ENCODE peak calls at places on chromosomes 1 and 21, in eight cellular contexts. Q is tibial artery; B is choroid plexus epithelial cell; L is AG04449; N is CD8-positive, alpha-beta T cell; Z is BJ; M is heart right ventricle; A is heart left ventricle. P is an unnamed sample.

GRCh38 chr1:114112775-114113174 is 40.9 kb downstream of the SYT6 start:
- DNase-seq in Q (no peak), B (no peak), L (no peak), N (no peak), Z (no peak), M (no peak), A (no peak), P (no peak)

GRCh38 chr1:210292276-210292851 is 36.3 kb upstream of the HHAT start:
- DNase-seq in Q (peak), B (no peak), L (no peak), N (peak), Z (no peak), M (peak), A (peak), P (peak)

GRCh38 chr1:53459321-53460175 is at the start of gene DMRTB1:
- DNase-seq in Q (no peak), B (no peak), L (no peak), N (no peak), Z (no peak), M (no peak), A (no peak), P (no peak)

GRCh38 chr1:38611661-38612211 is 247.8 kb downstream of the RRAGC start:
- DNase-seq in Q (no peak), B (no peak), L (no peak), N (no peak), Z (no peak), M (no peak), A (no peak), P (no peak)

GRCh38 chr21:41217656-41218380 is 49.9 kb downstream of the BACE2 start:
- DNase-seq in Q (peak), B (no peak), L (peak), N (no peak), Z (no peak), M (peak), A (peak), P (peak)

GRCh38 chr1:241074507-241074906 is 282.5 kb downstream of the RGS7 start:
- DNase-seq in Q (no peak), B (no peak), L (no peak), N (no peak), Z (no peak), M (no peak), A (no peak), P (no peak)

GRCh38 chr1:229340496-229340895 is 2.4 kb downstream of the CCSAP start:
- DNase-seq in Q (no peak), B (no peak), L (no peak), N (no peak), Z (no peak), M (no peak), A (no peak), P (no peak)

GRCh38 chr1:212488436-212489283 is 55.9 kb downstream of the NENF start:
- DNase-seq in Q (peak), B (peak), L (peak), N (no peak), Z (no peak), M (no peak), A (peak), P (peak)

GRCh38 chr21:25639167-25639921 is at the start of gene JAM2:
- DNase-seq in Q (peak), B (peak), L (no peak), N (peak), Z (no peak), M (peak), A (peak), P (no peak)

GRCh38 chr21:22342855-22343254 is 1344.6 kb downstream of the NCAM2 start:
- DNase-seq in Q (no peak), B (peak), L (no peak), N (no peak), Z (no peak), M (no peak), A (no peak), P (no peak)

GRCh38 chr1:210830034-210831028 is 303.6 kb downstream of the KCNH1 start:
- DNase-seq in Q (no peak), B (no peak), L (no peak), N (no peak), Z (no peak), M (no peak), A (no peak), P (no peak)

GRCh38 chr1:49226758-49227157 is 450.1 kb upstream of the BEND5 start:
- DNase-seq in Q (no peak), B (no peak), L (no peak), N (no peak), Z (no peak), M (no peak), A (no peak), P (no peak)

GRCh38 chr1:20390589-20391331 is 95.2 kb downstream of the CAMK2N1 start:
- DNase-seq in Q (no peak), B (no peak), L (no peak), N (no peak), Z (no peak), M (no peak), A (no peak), P (no peak)

GRCh38 chr1:198437352-198437751 is 103.1 kb downstream of the ATP6V1G3 start:
- DNase-seq in Q (no peak), B (peak), L (no peak), N (no peak), Z (no peak), M (no peak), A (no peak), P (peak)

GRCh38 chr1:178004926-178005391 is 35.1 kb upstream of the SEC16B start:
- DNase-seq in Q (no peak), B (peak), L (no peak), N (no peak), Z (no peak), M (no peak), A (no peak), P (no peak)

GRCh38 chr1:198934901-198935301 is 296.1 kb downstream of the PTPRC start:
- DNase-seq in Q (no peak), B (peak), L (no peak), N (peak), Z (no peak), M (no peak), A (no peak), P (peak)

GRCh38 chr1:201385299-201385891 is 7.9 kb upstream of the TNNT2 start:
- DNase-seq in Q (no peak), B (peak), L (no peak), N (peak), Z (no peak), M (peak), A (peak), P (peak)

GRCh38 chr1:154467768-154468102 is 34.3 kb upstream of the TDRD10 start:
- DNase-seq in Q (no peak), B (no peak), L (no peak), N (no peak), Z (no peak), M (no peak), A (no peak), P (no peak)

GRCh38 chr1:155191904-155192303 is 15.8 kb downstream of the THBS3 start:
- DNase-seq in Q (no peak), B (no peak), L (no peak), N (no peak), Z (no peak), M (no peak), A (peak), P (no peak)

GRCh38 chr1:113912594-113913311 is 7.6 kb downstream of the DCLRE1B start:
- DNase-seq in Q (no peak), B (peak), L (peak), N (no peak), Z (no peak), M (peak), A (peak), P (peak)

GRCh38 chr1:155049651-155050559 is 1.2 kb upstream of the ADAM15 start:
- DNase-seq in Q (no peak), B (no peak), L (no peak), N (no peak), Z (no peak), M (no peak), A (no peak), P (peak)

GRCh38 chr1:24096009-24096736 is 15.8 kb downstream of the MYOM3 start:
- DNase-seq in Q (no peak), B (no peak), L (no peak), N (no peak), Z (no peak), M (peak), A (peak), P (no peak)

GRCh38 chr1:212060632-212061472 is 25.3 kb downstream of the DTL start:
- DNase-seq in Q (no peak), B (no peak), L (no peak), N (no peak), Z (no peak), M (no peak), A (no peak), P (no peak)

GRCh38 chr1:156775799-156776198 is 8.5 kb downstream of the PRCC start:
- DNase-seq in Q (no peak), B (no peak), L (no peak), N (no peak), Z (no peak), M (no peak), A (no peak), P (no peak)

GRCh38 chr21:35408401-35408800 is 359.3 kb upstream of the RUNX1 start:
- DNase-seq in Q (no peak), B (no peak), L (peak), N (no peak), Z (no peak), M (no peak), A (no peak), P (no peak)

GRCh38 chr1:172089768-172090510 is 248.6 kb downstream of the DNM3 start:
- DNase-seq in Q (peak), B (peak), L (no peak), N (peak), Z (no peak), M (peak), A (peak), P (peak)

GRCh38 chr1:229087339-229087738 is 183.6 kb upstream of the RAB4A start:
- DNase-seq in Q (peak), B (no peak), L (no peak), N (no peak), Z (no peak), M (no peak), A (no peak), P (no peak)

GRCh38 chr1:159798893-159799292 is 3.3 kb upstream of the FCRL6 start:
- DNase-seq in Q (peak), B (peak), L (no peak), N (peak), Z (peak), M (peak), A (peak), P (peak)

GRCh38 chr1:60974973-60975372 is 107.4 kb upstream of the NFIA start:
- DNase-seq in Q (no peak), B (no peak), L (no peak), N (no peak), Z (no peak), M (no peak), A (no peak), P (no peak)

GRCh38 chr1:50347933-50348332 is 75.3 kb downstream of the DMRTA2 start:
- DNase-seq in Q (no peak), B (no peak), L (no peak), N (no peak), Z (no peak), M (no peak), A (no peak), P (no peak)

GRCh38 chr1:163315773-163316374 is 5.9 kb upstream of the NUF2 start:
- DNase-seq in Q (no peak), B (peak), L (no peak), N (peak), Z (no peak), M (no peak), A (no peak), P (peak)

GRCh38 chr1:93595749-93596148 is 85.9 kb downstream of the BCAR3 start:
- DNase-seq in Q (no peak), B (no peak), L (no peak), N (no peak), Z (no peak), M (no peak), A (no peak), P (no peak)

GRCh38 chr1:66598670-66599069 is 64.7 kb downstream of the SGIP1 start:
- DNase-seq in Q (no peak), B (peak), L (peak), N (no peak), Z (peak), M (no peak), A (no peak), P (peak)

GRCh38 chr21:38993561-38993960 is 187.8 kb downstream of the ETS2 start:
- DNase-seq in Q (peak), B (peak), L (peak), N (no peak), Z (no peak), M (no peak), A (peak), P (peak)

GRCh38 chr1:226355679-226356583 is 47.0 kb upstream of the LIN9 start:
- DNase-seq in Q (no peak), B (peak), L (no peak), N (no peak), Z (no peak), M (peak), A (peak), P (no peak)

GRCh38 chr21:41500931-41501381 is 7.0 kb downstream of the TMPRSS2 start:
- DNase-seq in Q (no peak), B (no peak), L (no peak), N (no peak), Z (no peak), M (no peak), A (no peak), P (no peak)

GRCh38 chr1:223748405-223748772 is 36.0 kb downstream of the CAPN2 start:
- DNase-seq in Q (no peak), B (peak), L (no peak), N (no peak), Z (no peak), M (peak), A (no peak), P (peak)

GRCh38 chr1:22142315-22143064 is 407 bp downstream of the WNT4 start:
- DNase-seq in Q (no peak), B (peak), L (no peak), N (no peak), Z (no peak), M (no peak), A (no peak), P (peak)
- TF ChIP-seq CTCF in Q (peak), B (no peak), L (no peak), N (no peak), Z (no peak), M (no peak), A (no peak), P (no peak)

GRCh38 chr1:101847608-101848007 is 149.1 kb downstream of the OLFM3 start:
- DNase-seq in Q (no peak), B (no peak), L (no peak), N (no peak), Z (no peak), M (no peak), A (no peak), P (no peak)

GRCh38 chr1:101846820-101847219 is 149.9 kb downstream of the OLFM3 start:
- DNase-seq in Q (no peak), B (no peak), L (no peak), N (no peak), Z (no peak), M (no peak), A (peak), P (no peak)

GRCh38 chr1:101843160-101843559 is 153.6 kb downstream of the OLFM3 start:
- DNase-seq in Q (no peak), B (no peak), L (no peak), N (no peak), Z (no peak), M (no peak), A (no peak), P (no peak)

GRCh38 chr1:101841824-101842223 is 154.9 kb downstream of the OLFM3 start:
- DNase-seq in Q (no peak), B (no peak), L (no peak), N (no peak), Z (no peak), M (no peak), A (no peak), P (no peak)
- H3K4me3 ChIP-seq in Q (no peak), B (no peak), L (no peak), N (no peak), Z (no peak), M (no peak), A (no peak), P (no peak)

GRCh38 chr1:41779350-41779749 is 139.4 kb downstream of the HIVEP3 start:
- DNase-seq in Q (no peak), B (no peak), L (no peak), N (no peak), Z (no peak), M (no peak), A (no peak), P (no peak)
- TF ChIP-seq CTCF in Q (no peak), B (peak), L (no peak), N (no peak), Z (no peak), M (no peak), A (no peak), P (peak)

GRCh38 chr1:41482001-41482765 is 2.3 kb downstream of the EDN2 start:
- DNase-seq in Q (no peak), B (no peak), L (no peak), N (no peak), Z (no peak), M (peak), A (peak), P (no peak)

GRCh38 chr1:41484881-41485280 is 398 bp upstream of the EDN2 start:
- DNase-seq in Q (no peak), B (no peak), L (no peak), N (no peak), Z (no peak), M (no peak), A (no peak), P (no peak)

GRCh38 chr1:41481109-41481775 is 3.2 kb downstream of the EDN2 start:
- DNase-seq in Q (no peak), B (no peak), L (no peak), N (no peak), Z (no peak), M (no peak), A (peak), P (no peak)

GRCh38 chr1:41483960-41484844 is at the start of gene EDN2:
- DNase-seq in Q (no peak), B (no peak), L (no peak), N (no peak), Z (no peak), M (peak), A (peak), P (no peak)

DNA sequence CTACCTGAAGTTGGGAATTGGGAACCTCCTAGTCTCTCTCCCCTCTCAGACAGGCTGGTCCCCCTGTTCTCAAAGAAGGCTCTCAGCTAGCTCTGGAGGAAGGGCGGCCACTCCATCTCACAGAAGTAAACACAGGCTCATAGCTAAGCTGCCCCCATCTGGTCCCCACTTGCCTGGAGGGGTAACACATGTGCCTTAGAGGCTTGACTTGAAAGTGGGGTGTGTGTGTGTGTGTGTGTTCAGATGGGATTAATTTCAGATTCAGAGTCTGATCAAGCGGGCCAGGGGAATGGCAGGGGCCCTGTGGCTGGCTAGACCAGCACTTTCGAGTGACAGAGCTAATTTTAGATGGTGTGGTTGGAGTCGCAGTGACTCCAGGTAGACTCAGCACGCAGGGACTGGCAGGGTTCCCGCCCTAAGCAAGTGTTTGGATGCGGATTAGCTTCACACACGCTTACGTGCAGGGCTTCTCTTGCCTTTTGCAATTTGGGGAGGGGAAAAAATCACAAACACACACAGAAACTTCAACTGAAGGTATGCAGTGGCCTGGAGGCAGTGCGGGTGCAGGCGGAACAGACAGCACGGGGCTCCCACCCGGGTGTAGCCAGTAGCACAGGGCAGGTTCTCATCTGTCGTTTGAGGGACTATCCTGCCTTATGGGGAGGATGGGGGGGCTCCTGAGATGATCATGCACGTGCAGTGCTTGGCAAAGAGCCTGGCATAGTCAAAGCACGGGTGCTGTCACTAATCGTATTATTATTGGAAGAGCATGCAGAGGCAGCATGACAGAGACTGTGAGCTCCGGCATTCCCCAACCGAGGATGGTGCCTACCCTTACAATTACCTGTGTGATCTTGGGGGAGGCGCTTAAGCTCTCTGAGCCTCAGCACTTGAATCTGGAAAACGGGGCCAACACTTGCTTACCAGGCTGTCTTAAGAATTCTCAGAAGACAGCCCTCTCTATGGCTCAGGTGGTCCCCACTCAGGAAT is 1.3 kb downstream of the EDN2 start:
- DNase-seq in Q (peak), B (no peak), L (no peak), N (no peak), Z (no peak), M (peak), A (peak), P (no peak)
- H3K4me3 ChIP-seq in Q (no peak), B (no peak), L (no peak), N (no peak), Z (no peak), M (no peak), A (no peak), P (no peak)

DNA sequence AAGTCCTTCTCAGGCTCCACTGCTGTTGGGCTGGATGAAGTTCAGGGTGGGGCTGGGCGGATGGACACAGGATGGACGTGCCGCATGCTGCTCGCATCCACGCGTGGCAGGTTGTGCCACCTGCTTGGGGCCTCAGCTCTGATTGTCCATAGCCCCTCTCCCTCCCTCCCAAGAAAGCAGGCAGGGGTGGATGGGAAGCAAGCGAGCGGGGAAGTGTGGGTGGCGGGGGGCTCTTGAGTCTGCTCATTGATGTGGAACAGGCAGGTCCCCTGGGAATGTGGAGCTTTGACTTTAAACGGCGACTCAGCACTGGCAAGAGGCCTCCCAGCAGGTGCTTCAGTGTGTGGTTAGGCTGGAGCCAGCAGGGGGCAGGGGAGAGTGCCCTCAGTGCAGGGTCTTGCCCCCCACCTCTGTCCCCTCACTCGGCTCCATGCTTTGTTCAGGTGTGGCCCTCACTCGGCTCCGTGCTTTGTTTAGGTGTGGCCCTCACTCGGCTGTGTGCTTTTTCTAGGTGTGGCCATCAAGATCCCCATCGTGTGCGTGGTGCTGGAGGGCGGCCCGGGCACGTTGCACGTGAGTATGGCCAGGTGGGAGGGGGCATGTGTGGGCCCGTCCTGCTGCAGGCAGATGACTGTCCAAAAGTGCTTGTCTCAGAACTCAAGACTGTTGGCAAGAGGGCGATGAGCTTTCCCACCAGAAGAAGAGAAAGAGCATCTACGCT is 23.9 kb downstream of the TRPM2 start:
- DNase-seq in Q (peak), B (no peak), L (no peak), N (no peak), Z (no peak), M (no peak), A (no peak), P (no peak)
- TF ChIP-seq CTCF in Q (no peak), B (no peak), L (no peak), N (no peak), Z (no peak), M (no peak), A (no peak), P (no peak)

GRCh38 chr1:21508580-21509350 is 458 bp upstream of the ALPL start:
- DNase-seq in Q (no peak), B (peak), L (no peak), N (peak), Z (no peak), M (peak), A (peak), P (peak)
- H3K4me3 ChIP-seq in Q (peak), B (peak), L (no peak), N (peak), Z (peak), M (peak), A (peak), P (peak)

P was measured in cardiac fibroblast.